ENCODE peak calls at places on chromosomes 7 and 10, in seven cellular contexts. H, I, C, P, N, U and A are unnamed samples.

GRCh38 chr10:3099291-3100092 is 32.1 kb downstream of the PFKP start:
- DNase-seq in I (no peak), U (no peak), P (no peak), N (no peak), H (no peak), C (peak; percentile 88), A (no peak)

GRCh38 chr7:47428780-47429472 is 153.0 kb downstream of the TNS3 start:
- DNase-seq in C (no peak), H (no peak), U (no peak), I (no peak), P (no peak), N (no peak), A (no peak)

GRCh38 chr10:76218045-76218444 is 786.6 kb downstream of the LRMDA start:
- DNase-seq in U (no peak), P (no peak), N (no peak), I (no peak), C (no peak), H (no peak), A (no peak)

GRCh38 chr10:6953131-6953834 is 373.2 kb upstream of the PRKCQ start:
- DNase-seq in P (no peak), C (no peak), U (no peak), I (no peak), N (no peak), H (no peak), A (no peak)

GRCh38 chr7:6578114-6579084 is 1.1 kb downstream of the ZDHHC4 start:
- DNase-seq in N (no peak), C (peak; percentile 3), U (no peak), P (no peak), H (no peak), I (no peak), A (no peak)

GRCh38 chr7:128912281-128912680 is 1.8 kb upstream of the KCP start:
- DNase-seq in P (peak; percentile 18), N (no peak), I (no peak), U (no peak), H (no peak), C (no peak), A (no peak)

GRCh38 chr7:4790516-4790991 is 15.1 kb downstream of the AP5Z1 start:
- DNase-seq in C (no peak), P (no peak), H (no peak), I (no peak), U (no peak), N (no peak), A (no peak)

GRCh38 chr10:12614390-12615003 is 265.1 kb downstream of the CAMK1D start:
- DNase-seq in C (no peak), I (no peak), P (no peak), H (no peak), U (no peak), N (no peak), A (no peak)